ENCODE peak calls at places on chromosomes 6 and 20, in four cellular contexts. B is uterus, Q is HTR-8/SVneo, A is GM06990. C is an unnamed sample.

GRCh38 chr20:32155017-32155965 is 45.8 kb downstream of the TM9SF4 start:
- DNase-seq in B (peak; percentile 64), Q (peak; percentile 56), A (no peak), C (peak; percentile 81)

GRCh38 chr6:72553531-72554202 is 68.2 kb upstream of the KCNQ5 start:
- DNase-seq in Q (no peak), A (no peak), B (no peak), C (no peak)

GRCh38 chr6:10999994-11000393 is 44.1 kb downstream of the ELOVL2 start:
- DNase-seq in B (no peak), A (no peak), Q (no peak), C (no peak)

GRCh38 chr6:117072781-117073180 is 192.6 kb upstream of the VGLL2 start:
- DNase-seq in Q (no peak), A (no peak), B (no peak), C (no peak)

GRCh38 chr20:35561268-35561667 is 19.4 kb downstream of the ERGIC3 start:
- DNase-seq in A (no peak), Q (peak; percentile 71), B (no peak), C (no peak)

GRCh38 chr20:14580426-14581074 is 243.1 kb upstream of the FLRT3 start:
- DNase-seq in Q (no peak), B (no peak), A (no peak), C (no peak)

GRCh38 chr6:150631283-150631981 is 31.7 kb downstream of the PLEKHG1 start:
- DNase-seq in Q (no peak), A (peak; percentile 31), B (no peak), C (no peak)

GRCh38 chr6:72709436-72709835 is 87.6 kb downstream of the KCNQ5 start:
- DNase-seq in Q (no peak), A (no peak), B (no peak), C (no peak)

GRCh38 chr20:63926298-63926697 is 29.9 kb downstream of the UCKL1 start:
- DNase-seq in A (no peak), Q (no peak), B (no peak), C (no peak)

GRCh38 chr6:47700596-47700995 is 2.2 kb downstream of the ADGRF4 start:
- DNase-seq in A (no peak), Q (no peak), B (no peak), C (no peak)

GRCh38 chr20:47150403-47151152 is 205.9 kb downstream of the ZMYND8 start:
- DNase-seq in A (no peak), B (peak; percentile 53), Q (peak; percentile 99), C (peak; percentile 46)

GRCh38 chr6:30810813-30811329 is 66.5 kb upstream of the IER3 start:
- DNase-seq in A (peak; percentile 62), Q (no peak), B (no peak), C (no peak)

GRCh38 chr6:5142915-5143314 is 57.8 kb downstream of the PPP1R3G start:
- DNase-seq in A (no peak), Q (peak; percentile 45), B (no peak), C (no peak)

GRCh38 chr6:81465859-81466258 is 286.6 kb downstream of the TENT5A start:
- DNase-seq in B (no peak), A (no peak), Q (no peak), C (no peak)

GRCh38 chr20:24469116-24470030 is at the start of gene SYNDIG1:
- DNase-seq in B (peak; percentile 24), Q (no peak), A (no peak), C (peak; percentile 35)

GRCh38 chr6:149473080-149474052 is 11.4 kb downstream of the ZC3H12D start:
- DNase-seq in A (no peak), Q (no peak), B (no peak), C (no peak)

C was measured in left ventricle myocardium inferior.